ENCODE peak calls at places on chromosomes 7 and 10, in ten cellular contexts. One of them, this sample, is unnamed.

GRCh38 chr7:125526092-125526491 is 596.5 kb upstream of the POT1 start:
- DNase-seq in H1: no peak
- DNase-seq in AG09319: no peak
- DNase-seq in sigmoid colon: no peak
- DNase-seq in HCT116: no peak
- DNase-seq in HL-60: no peak
- DNase-seq in fibroblast of pulmonary artery: no peak
- DNase-seq in fibroblast of lung: no peak
- DNase-seq in upper lobe of right lung: no peak
- DNase-seq in OCI-LY7: no peak
- DNase-seq in this sample: no peak

GRCh38 chr7:130394421-130395188 is 14.3 kb downstream of the CPA1 start:
- DNase-seq in H1: no peak
- DNase-seq in AG09319: no peak
- DNase-seq in sigmoid colon: no peak
- DNase-seq in HCT116: no peak
- DNase-seq in HL-60: no peak
- DNase-seq in fibroblast of pulmonary artery: no peak
- DNase-seq in fibroblast of lung: no peak
- DNase-seq in upper lobe of right lung: no peak
- DNase-seq in OCI-LY7: no peak
- DNase-seq in this sample: no peak

GRCh38 chr7:129493555-129493954 is 8.8 kb upstream of the SMKR1 start:
- DNase-seq in H1: no peak
- DNase-seq in AG09319: no peak
- DNase-seq in sigmoid colon: no peak
- DNase-seq in HCT116: no peak
- DNase-seq in HL-60: no peak
- DNase-seq in fibroblast of pulmonary artery: peak
- DNase-seq in fibroblast of lung: no peak
- DNase-seq in upper lobe of right lung: no peak
- DNase-seq in OCI-LY7: no peak
- DNase-seq in this sample: no peak

GRCh38 chr10:79487296-79488194 is 24.8 kb upstream of the EIF5AL1 start:
- DNase-seq in H1: peak
- DNase-seq in AG09319: no peak
- DNase-seq in sigmoid colon: peak
- DNase-seq in HCT116: peak
- DNase-seq in HL-60: no peak
- DNase-seq in fibroblast of pulmonary artery: peak
- DNase-seq in fibroblast of lung: peak
- DNase-seq in upper lobe of right lung: peak
- DNase-seq in OCI-LY7: peak
- DNase-seq in this sample: peak

GRCh38 chr10:95397747-95398146 is 106.9 kb upstream of the PDLIM1 start:
- DNase-seq in H1: no peak
- DNase-seq in AG09319: no peak
- DNase-seq in sigmoid colon: no peak
- DNase-seq in HCT116: no peak
- DNase-seq in HL-60: no peak
- DNase-seq in fibroblast of pulmonary artery: no peak
- DNase-seq in fibroblast of lung: no peak
- DNase-seq in upper lobe of right lung: no peak
- DNase-seq in OCI-LY7: no peak
- DNase-seq in this sample: no peak

GRCh38 chr10:30490289-30491000 is 56.5 kb downstream of the MAP3K8 start:
- DNase-seq in H1: no peak
- DNase-seq in AG09319: no peak
- DNase-seq in sigmoid colon: no peak
- DNase-seq in HCT116: no peak
- DNase-seq in HL-60: no peak
- DNase-seq in fibroblast of pulmonary artery: no peak
- DNase-seq in fibroblast of lung: no peak
- DNase-seq in upper lobe of right lung: no peak
- DNase-seq in OCI-LY7: no peak
- DNase-seq in this sample: no peak

GRCh38 chr7:138064856-138065357 is 11.4 kb upstream of the AKR1D1 start:
- DNase-seq in H1: no peak
- DNase-seq in AG09319: no peak
- DNase-seq in sigmoid colon: no peak
- DNase-seq in HCT116: no peak
- DNase-seq in HL-60: no peak
- DNase-seq in fibroblast of pulmonary artery: peak
- DNase-seq in fibroblast of lung: no peak
- DNase-seq in upper lobe of right lung: no peak
- DNase-seq in OCI-LY7: no peak
- DNase-seq in this sample: no peak

GRCh38 chr10:93893646-93894515 is at the start of gene SLC35G1:
- DNase-seq in H1: peak
- DNase-seq in AG09319: peak
- DNase-seq in sigmoid colon: peak
- DNase-seq in HCT116: peak
- DNase-seq in HL-60: peak
- DNase-seq in fibroblast of pulmonary artery: peak
- DNase-seq in fibroblast of lung: peak
- DNase-seq in upper lobe of right lung: peak
- DNase-seq in OCI-LY7: peak
- DNase-seq in this sample: peak

GRCh38 chr7:22724861-22725260 is 2.1 kb upstream of the IL6 start:
- DNase-seq in H1: no peak
- DNase-seq in AG09319: no peak
- DNase-seq in sigmoid colon: no peak
- DNase-seq in HCT116: no peak
- DNase-seq in HL-60: no peak
- DNase-seq in fibroblast of pulmonary artery: peak
- DNase-seq in fibroblast of lung: peak
- DNase-seq in upper lobe of right lung: no peak
- DNase-seq in OCI-LY7: no peak
- DNase-seq in this sample: no peak

GRCh38 chr10:12018438-12019342 is 23.9 kb downstream of the UPF2 start:
- DNase-seq in H1: no peak
- DNase-seq in AG09319: no peak
- DNase-seq in sigmoid colon: no peak
- DNase-seq in HCT116: no peak
- DNase-seq in HL-60: no peak
- DNase-seq in fibroblast of pulmonary artery: peak
- DNase-seq in fibroblast of lung: no peak
- DNase-seq in upper lobe of right lung: no peak
- DNase-seq in OCI-LY7: no peak
- DNase-seq in this sample: no peak

GRCh38 chr10:97081621-97082235 is 104.0 kb downstream of the SLIT1 start:
- DNase-seq in H1: peak
- DNase-seq in AG09319: peak
- DNase-seq in sigmoid colon: no peak
- DNase-seq in HCT116: peak
- DNase-seq in HL-60: peak
- DNase-seq in fibroblast of pulmonary artery: peak
- DNase-seq in fibroblast of lung: peak
- DNase-seq in upper lobe of right lung: peak
- DNase-seq in OCI-LY7: peak
- DNase-seq in this sample: peak

GRCh38 chr7:8114175-8114574 is 145.6 kb downstream of the GLCCI1 start:
- DNase-seq in H1: no peak
- DNase-seq in AG09319: no peak
- DNase-seq in sigmoid colon: no peak
- DNase-seq in HCT116: no peak
- DNase-seq in HL-60: no peak
- DNase-seq in fibroblast of pulmonary artery: no peak
- DNase-seq in fibroblast of lung: no peak
- DNase-seq in upper lobe of right lung: no peak
- DNase-seq in OCI-LY7: no peak
- DNase-seq in this sample: no peak

GRCh38 chr10:48606530-48607355 is 1.9 kb upstream of the ARHGAP22 start:
- DNase-seq in H1: no peak
- DNase-seq in AG09319: peak
- DNase-seq in sigmoid colon: peak
- DNase-seq in HCT116: no peak
- DNase-seq in HL-60: peak
- DNase-seq in fibroblast of pulmonary artery: peak
- DNase-seq in fibroblast of lung: peak
- DNase-seq in upper lobe of right lung: no peak
- DNase-seq in OCI-LY7: no peak
- DNase-seq in this sample: peak

GRCh38 chr10:16652154-16652553 is 130.5 kb upstream of the C1QL3 start:
- DNase-seq in H1: no peak
- DNase-seq in AG09319: no peak
- DNase-seq in sigmoid colon: no peak
- DNase-seq in HCT116: no peak
- DNase-seq in HL-60: no peak
- DNase-seq in fibroblast of pulmonary artery: peak
- DNase-seq in fibroblast of lung: peak
- DNase-seq in upper lobe of right lung: no peak
- DNase-seq in OCI-LY7: no peak
- DNase-seq in this sample: no peak

GRCh38 chr7:158530800-158531609 is 56.6 kb downstream of the PTPRN2 start:
- DNase-seq in H1: no peak
- DNase-seq in AG09319: no peak
- DNase-seq in sigmoid colon: no peak
- DNase-seq in HCT116: no peak
- DNase-seq in HL-60: no peak
- DNase-seq in fibroblast of pulmonary artery: no peak
- DNase-seq in fibroblast of lung: no peak
- DNase-seq in upper lobe of right lung: no peak
- DNase-seq in OCI-LY7: no peak
- DNase-seq in this sample: no peak

GRCh38 chr10:97676770-97677581 is 10.1 kb downstream of the AVPI1 start:
- DNase-seq in H1: no peak
- DNase-seq in AG09319: peak
- DNase-seq in sigmoid colon: no peak
- DNase-seq in HCT116: no peak
- DNase-seq in HL-60: no peak
- DNase-seq in fibroblast of pulmonary artery: peak
- DNase-seq in fibroblast of lung: peak
- DNase-seq in upper lobe of right lung: no peak
- DNase-seq in OCI-LY7: peak
- DNase-seq in this sample: peak

GRCh38 chr10:110392860-110393732 is 88.4 kb upstream of the SMNDC1 start:
- DNase-seq in H1: no peak
- DNase-seq in AG09319: no peak
- DNase-seq in sigmoid colon: peak
- DNase-seq in HCT116: no peak
- DNase-seq in HL-60: no peak
- DNase-seq in fibroblast of pulmonary artery: peak
- DNase-seq in fibroblast of lung: peak
- DNase-seq in upper lobe of right lung: no peak
- DNase-seq in OCI-LY7: no peak
- DNase-seq in this sample: no peak

GRCh38 chr7:92695308-92696261 is 105.4 kb upstream of the FAM133B start:
- DNase-seq in H1: no peak
- DNase-seq in AG09319: peak
- DNase-seq in sigmoid colon: no peak
- DNase-seq in HCT116: peak
- DNase-seq in HL-60: no peak
- DNase-seq in fibroblast of pulmonary artery: peak
- DNase-seq in fibroblast of lung: peak
- DNase-seq in upper lobe of right lung: no peak
- DNase-seq in OCI-LY7: no peak
- DNase-seq in this sample: peak

GRCh38 chr7:5665106-5666025 is 116.1 kb downstream of the RNF216 start:
- DNase-seq in H1: peak
- DNase-seq in AG09319: peak
- DNase-seq in sigmoid colon: peak
- DNase-seq in HCT116: peak
- DNase-seq in HL-60: peak
- DNase-seq in fibroblast of pulmonary artery: peak
- DNase-seq in fibroblast of lung: peak
- DNase-seq in upper lobe of right lung: no peak
- DNase-seq in OCI-LY7: peak
- DNase-seq in this sample: peak

GRCh38 chr7:37832194-37832593 is 16.2 kb upstream of the NME8 start:
- DNase-seq in H1: no peak
- DNase-seq in AG09319: no peak
- DNase-seq in sigmoid colon: peak
- DNase-seq in HCT116: no peak
- DNase-seq in HL-60: peak
- DNase-seq in fibroblast of pulmonary artery: peak
- DNase-seq in fibroblast of lung: peak
- DNase-seq in upper lobe of right lung: peak
- DNase-seq in OCI-LY7: no peak
- DNase-seq in this sample: peak
- TF ChIP-seq CTCF in H1: no peak
- TF ChIP-seq CTCF in AG09319: no peak
- TF ChIP-seq CTCF in sigmoid colon: no peak
- TF ChIP-seq CTCF in HCT116: no peak
- TF ChIP-seq CTCF in HL-60: peak
- TF ChIP-seq CTCF in fibroblast of pulmonary artery: no peak
- TF ChIP-seq CTCF in fibroblast of lung: no peak
- TF ChIP-seq CTCF in upper lobe of right lung: peak
- TF ChIP-seq CTCF in OCI-LY7: no peak
- TF ChIP-seq CTCF in this sample: no peak

DNA sequence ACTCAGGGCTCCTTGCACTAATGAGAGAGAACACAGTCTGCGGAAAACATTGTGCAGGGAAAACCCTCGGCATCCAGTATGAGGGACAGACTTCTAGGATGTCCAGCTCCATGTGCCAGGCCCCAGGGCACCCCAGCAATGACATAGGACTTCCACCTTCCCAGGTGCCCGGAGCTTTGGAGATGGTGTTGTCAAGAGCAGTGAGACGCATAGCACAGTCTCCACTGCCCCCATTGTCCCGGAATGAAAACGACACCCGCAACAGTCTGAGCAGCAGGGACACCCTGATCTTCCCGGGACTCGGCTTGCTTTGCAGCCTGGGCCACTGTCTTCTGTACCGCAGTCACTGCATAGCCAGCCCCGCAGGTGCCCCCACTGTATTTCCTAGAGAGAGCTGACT is 339.2 kb upstream of the ADARB2 start:
- DNase-seq in H1: no peak
- DNase-seq in AG09319: no peak
- DNase-seq in sigmoid colon: no peak
- DNase-seq in HCT116: no peak
- DNase-seq in HL-60: no peak
- DNase-seq in fibroblast of pulmonary artery: no peak
- DNase-seq in fibroblast of lung: no peak
- DNase-seq in upper lobe of right lung: no peak
- DNase-seq in OCI-LY7: no peak
- DNase-seq in this sample: no peak
- TF ChIP-seq CTCF in H1: peak
- TF ChIP-seq CTCF in AG09319: no peak
- TF ChIP-seq CTCF in sigmoid colon: no peak
- TF ChIP-seq CTCF in HCT116: no peak
- TF ChIP-seq CTCF in HL-60: no peak
- TF ChIP-seq CTCF in fibroblast of pulmonary artery: no peak
- TF ChIP-seq CTCF in fibroblast of lung: no peak
- TF ChIP-seq CTCF in upper lobe of right lung: no peak
- TF ChIP-seq CTCF in OCI-LY7: no peak
- TF ChIP-seq CTCF in this sample: no peak

GRCh38 chr7:85030893-85031292 is 156.0 kb downstream of the SEMA3D start:
- DNase-seq in H1: no peak
- DNase-seq in AG09319: peak
- DNase-seq in sigmoid colon: no peak
- DNase-seq in HCT116: peak
- DNase-seq in HL-60: no peak
- DNase-seq in fibroblast of pulmonary artery: peak
- DNase-seq in fibroblast of lung: peak
- DNase-seq in upper lobe of right lung: no peak
- DNase-seq in OCI-LY7: peak
- DNase-seq in this sample: no peak
- TF ChIP-seq CTCF in H1: no peak
- TF ChIP-seq CTCF in AG09319: peak
- TF ChIP-seq CTCF in sigmoid colon: peak
- TF ChIP-seq CTCF in HCT116: peak
- TF ChIP-seq CTCF in HL-60: no peak
- TF ChIP-seq CTCF in fibroblast of pulmonary artery: peak
- TF ChIP-seq CTCF in fibroblast of lung: peak
- TF ChIP-seq CTCF in upper lobe of right lung: peak
- TF ChIP-seq CTCF in OCI-LY7: peak
- TF ChIP-seq CTCF in this sample: no peak

GRCh38 chr10:66455304-66455703 is 470.5 kb upstream of the LRRTM3 start:
- DNase-seq in H1: no peak
- DNase-seq in AG09319: no peak
- DNase-seq in sigmoid colon: no peak
- DNase-seq in HCT116: peak
- DNase-seq in HL-60: no peak
- DNase-seq in fibroblast of pulmonary artery: no peak
- DNase-seq in fibroblast of lung: no peak
- DNase-seq in upper lobe of right lung: no peak
- DNase-seq in OCI-LY7: no peak
- DNase-seq in this sample: no peak
- TF ChIP-seq CTCF in H1: no peak
- TF ChIP-seq CTCF in AG09319: no peak
- TF ChIP-seq CTCF in sigmoid colon: no peak
- TF ChIP-seq CTCF in HCT116: peak
- TF ChIP-seq CTCF in HL-60: no peak
- TF ChIP-seq CTCF in fibroblast of pulmonary artery: no peak
- TF ChIP-seq CTCF in fibroblast of lung: no peak
- TF ChIP-seq CTCF in upper lobe of right lung: no peak
- TF ChIP-seq CTCF in OCI-LY7: peak
- TF ChIP-seq CTCF in this sample: no peak

This sample was measured in Calu3.